ENCODE peak calls at places on chromosomes 11 and 22, in four cellular contexts. V is adrenal gland, F is brain microvascular endothelial cell, L is cardiac fibroblast. H is an unnamed sample.
A peak's percentile ranks its signal among the peaks of the same experiment; 100 is the strongest.

GRCh38 chr11:33658195-33658900 is 42.3 kb downstream of the C11orf91 start:
- DNase-seq in V (no peak), F (no peak), L (no peak), H (no peak)

GRCh38 chr22:45868586-45869443 is 108.1 kb downstream of the WNT7B start:
- DNase-seq in V (peak; percentile 13), F (no peak), L (no peak), H (no peak)

GRCh38 chr11:16184588-16184987 is 171.8 kb downstream of the SOX6 start:
- DNase-seq in V (no peak), F (peak; percentile 88), L (peak; percentile 37), H (peak; percentile 63)

GRCh38 chr11:2304156-2305139 is 2.6 kb downstream of the TSPAN32 start:
- DNase-seq in V (peak; percentile 32), F (no peak), L (peak; percentile 45), H (no peak)

GRCh38 chr11:74870485-74870884 is 78.4 kb downstream of the XRRA1 start:
- DNase-seq in V (no peak), F (peak; percentile 34), L (peak; percentile 69), H (no peak)

GRCh38 chr11:84790849-84791427 is 836.2 kb downstream of the DLG2 start:
- DNase-seq in V (no peak), F (no peak), L (no peak), H (no peak)

GRCh38 chr11:123186291-123186690 is 8.8 kb downstream of the CLMP start:
- DNase-seq in V (peak; percentile 52), F (no peak), L (no peak), H (no peak)

GRCh38 chr22:24516301-24516737 is 21.2 kb downstream of the UPB1 start:
- DNase-seq in V (peak; percentile 43), F (peak; percentile 84), L (peak; percentile 91), H (peak; percentile 78)

GRCh38 chr11:43925063-43925931 is 17.1 kb upstream of the C11orf96 start:
- DNase-seq in V (no peak), F (no peak), L (no peak), H (no peak)

GRCh38 chr11:73156686-73157085 is 14.6 kb upstream of the FCHSD2 start:
- DNase-seq in V (no peak), F (no peak), L (no peak), H (no peak)

GRCh38 chr11:110777765-110778164 is 65.5 kb upstream of the ARHGAP20 start:
- DNase-seq in V (no peak), F (peak; percentile 40), L (peak; percentile 56), H (no peak)

GRCh38 chr11:120219157-120219934 is 8.5 kb downstream of the OAF start:
- DNase-seq in V (peak; percentile 66), F (no peak), L (no peak), H (no peak)

GRCh38 chr11:129723964-129724291 is 91.7 kb upstream of the TMEM45B start:
- DNase-seq in V (no peak), F (no peak), L (no peak), H (no peak)

GRCh38 chr11:9574556-9574805 is 1.0 kb downstream of the WEE1 start:
- DNase-seq in V (no peak), F (no peak), L (peak; percentile 59), H (no peak)

GRCh38 chr11:72229336-72229924 is 4.9 kb downstream of the INPPL1 start:
- DNase-seq in V (peak; percentile 20), F (no peak), L (no peak), H (no peak)

GRCh38 chr11:126647735-126648134 is 292.2 kb downstream of the ST3GAL4 start:
- DNase-seq in V (no peak), F (peak; percentile 74), L (peak; percentile 42), H (peak; percentile 44)

GRCh38 chr22:40597541-40598453 is 38.7 kb downstream of the MRTFA start:
- DNase-seq in V (no peak), F (no peak), L (no peak), H (no peak)

GRCh38 chr11:118618991-118619375 is 11.6 kb downstream of the PHLDB1 start:
- DNase-seq in V (no peak), F (peak; percentile 74), L (peak; percentile 91), H (peak; percentile 67)

GRCh38 chr11:8356216-8356615 is 92.5 kb upstream of the LMO1 start:
- DNase-seq in V (no peak), F (no peak), L (no peak), H (no peak)

GRCh38 chr11:8355418-8355742 is 91.7 kb upstream of the LMO1 start:
- DNase-seq in V (no peak), F (no peak), L (no peak), H (no peak)

GRCh38 chr11:8356731-8357504 is 93.2 kb upstream of the LMO1 start:
- DNase-seq in V (no peak), F (no peak), L (peak; percentile 11), H (no peak)

GRCh38 chr11:8352852-8353505 is 89.3 kb upstream of the LMO1 start:
- DNase-seq in V (no peak), F (no peak), L (no peak), H (no peak)

DNA sequence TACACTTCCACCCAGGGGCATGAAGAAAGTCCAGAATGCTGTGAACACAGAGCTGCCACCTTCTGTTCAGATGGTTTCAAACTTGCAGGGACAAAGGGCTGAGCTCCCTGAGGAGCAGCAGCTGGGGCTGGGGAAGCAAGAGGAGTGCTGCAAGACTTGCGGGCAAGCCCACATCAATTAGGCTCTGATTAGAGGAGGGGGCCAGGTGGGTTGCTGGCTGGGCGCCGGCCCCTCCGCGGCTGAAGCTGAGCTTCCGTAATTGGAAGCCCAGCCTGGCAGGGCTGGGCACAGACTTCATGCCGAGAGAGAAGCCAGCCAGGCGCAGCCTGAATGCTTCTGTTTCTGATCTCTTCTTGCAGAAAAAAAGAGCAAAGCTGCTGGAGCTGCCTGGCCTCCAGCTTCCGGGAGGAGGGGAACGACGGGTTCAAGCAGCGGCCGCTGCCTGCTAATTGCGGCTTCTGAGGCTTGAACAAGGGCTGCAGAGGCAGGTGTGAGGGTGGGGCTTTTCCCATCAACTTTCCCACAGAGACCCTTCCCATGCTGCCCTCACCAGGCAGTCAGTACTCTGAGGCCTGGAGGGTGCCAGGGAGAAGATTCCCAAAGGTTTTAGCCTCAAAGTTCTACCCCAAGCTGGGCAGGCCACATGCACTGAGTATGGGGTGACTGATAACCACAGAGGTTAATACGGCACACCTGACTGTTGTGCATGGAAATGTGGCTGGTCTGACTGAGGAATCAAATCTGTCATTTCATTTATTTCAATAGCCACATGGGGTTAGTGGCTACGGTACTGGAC is 91.1 kb upstream of the LMO1 start:
- DNase-seq in V (no peak), F (no peak), L (no peak), H (no peak)
- TF ChIP-seq CTCF in V (no peak), F (peak; percentile 21), L (no peak), H (no peak)

GRCh38 chr22:27797793-27798525 is 3.6 kb downstream of the MN1 start:
- DNase-seq in V (no peak), F (no peak), L (no peak), H (no peak)
- H3K4me3 ChIP-seq in V (no peak overlapping the region), F (peak overlapping the region; percentile 9), L (peak overlapping the region; percentile 31), H (no peak overlapping the region)

GRCh38 chr11:60925685-60926267 is 1.5 kb downstream of the TMEM132A start:
- DNase-seq in V (no peak), F (peak; percentile 18), L (no peak), H (peak; percentile 23)
- TF ChIP-seq CTCF in V (no peak), F (no peak), L (no peak), H (no peak)

GRCh38 chr11:19933801-19934488 is 221.3 kb downstream of the NAV2 start:
- DNase-seq in V (no peak), F (no peak), L (no peak), H (no peak)

GRCh38 chr11:19931141-19931767 is 218.6 kb downstream of the NAV2 start:
- DNase-seq in V (no peak), F (no peak), L (peak; percentile 31), H (no peak)

GRCh38 chr11:19933132-19933735 is 220.6 kb downstream of the NAV2 start:
- DNase-seq in V (no peak), F (no peak), L (no peak), H (no peak)

GRCh38 chr11:19929655-19930054 is 217.0 kb downstream of the NAV2 start:
- DNase-seq in V (no peak), F (peak; percentile 43), L (no peak), H (no peak)

DNA sequence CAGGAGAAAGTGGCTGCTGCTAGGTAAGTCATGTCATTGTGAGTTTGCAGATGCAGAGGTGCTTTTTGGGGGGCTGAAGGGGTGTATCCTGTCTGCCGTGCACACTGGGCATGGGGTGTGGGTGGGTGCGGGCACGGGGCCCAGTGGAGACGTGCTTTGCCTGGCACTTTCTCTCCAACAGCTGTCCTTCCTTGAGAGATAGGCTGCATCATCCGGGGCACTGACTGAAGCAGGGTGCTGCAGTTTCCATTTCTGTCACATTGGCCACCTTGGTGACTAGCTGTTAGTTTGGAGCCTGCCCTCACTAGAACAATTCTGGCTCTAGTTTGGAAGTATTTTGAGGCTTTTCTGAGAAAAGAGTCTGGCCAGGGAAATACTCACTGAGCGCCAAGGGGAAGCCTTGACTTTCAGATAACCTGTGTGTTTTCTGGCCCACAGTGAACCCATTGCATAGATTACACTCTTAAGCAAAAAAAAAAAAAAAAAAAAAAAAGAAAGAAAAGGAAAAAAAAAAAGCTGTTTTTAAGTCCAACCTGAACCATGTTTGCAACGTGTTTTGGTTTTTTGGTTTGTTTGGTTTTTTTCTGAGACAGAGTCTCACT is 219.2 kb downstream of the NAV2 start:
- DNase-seq in V (no peak), F (no peak), L (no peak), H (no peak)
- H3K4me3 ChIP-seq in V (no peak overlapping the region), F (no peak overlapping the region), L (no peak overlapping the region), H (peak overlapping the region; percentile 54)

GRCh38 chr11:88552377-88553029 is 215.0 kb upstream of the CTSC start:
- DNase-seq in V (peak; percentile 52), F (peak; percentile 43), L (peak; percentile 57), H (no peak)
- TF ChIP-seq CTCF in V (peak; percentile 34), F (peak; percentile 90), L (peak; percentile 84), H (peak; percentile 75)

GRCh38 chr11:19777342-19778102 is 64.9 kb downstream of the NAV2 start:
- DNase-seq in V (no peak), F (peak; percentile 77), L (peak; percentile 62), H (no peak)
- H3K4me3 ChIP-seq in V (no peak overlapping the region), F (peak overlapping the region; percentile 47), L (peak overlapping the region; percentile 49), H (peak overlapping the region; percentile 52)

GRCh38 chr11:46837860-46838259 is 8.2 kb downstream of the CKAP5 start:
- DNase-seq in V (no peak), F (no peak), L (no peak), H (no peak)
- TF ChIP-seq CTCF in V (no peak), F (no peak), L (no peak), H (no peak)

DNA sequence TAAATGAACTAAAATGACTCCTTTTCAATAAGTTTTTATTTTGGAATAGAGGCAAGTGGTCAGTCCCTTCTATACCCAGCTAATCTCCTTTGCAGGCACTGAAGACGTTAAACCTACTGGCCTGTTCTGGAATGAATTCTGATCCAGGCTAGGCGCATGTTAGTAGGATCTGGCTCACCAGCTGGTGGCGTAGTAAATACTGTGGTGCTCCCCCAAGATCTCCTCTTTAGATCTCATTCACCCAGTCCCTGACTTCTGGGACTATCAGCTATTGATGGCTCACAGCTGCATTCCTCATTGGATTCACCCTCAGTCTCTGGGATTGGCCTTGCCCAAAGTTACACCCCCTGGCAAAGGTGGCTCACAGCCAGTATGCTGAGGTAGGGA is 173.6 kb upstream of the DDI1 start:
- DNase-seq in V (no peak), F (no peak), L (no peak), H (no peak)
- H3K4me3 ChIP-seq in V (no peak overlapping the region), F (no peak overlapping the region), L (no peak overlapping the region), H (no peak overlapping the region)